ENCODE peak calls at places on chromosomes 11 and 22, in five cellular contexts. W is K562, C is IMR-90, H is H1, X is A549. G is an unnamed sample.

GRCh38 chr22:19991645-19992451 is 24.8 kb downstream of the ARVCF start:
- DNase-seq in W (no peak), C (no peak), H (no peak), X (no peak), G (no peak)

GRCh38 chr22:41620646-41621098 is at the start of gene DESI1:
- DNase-seq in W (no peak), C (no peak), H (no peak), X (no peak), G (no peak)

GRCh38 chr11:28842716-28843115 is 734.5 kb downstream of the METTL15 start:
- DNase-seq in W (no peak), C (peak; percentile 15), H (no peak), X (no peak), G (no peak)

GRCh38 chr11:57324154-57324885 is 432 bp downstream of the TNKS1BP1 start:
- DNase-seq in W (peak; percentile 79), C (peak; percentile 48), H (peak; percentile 83), X (peak; percentile 60), G (peak; percentile 94)

GRCh38 chr11:105774899-105775298 is 165.0 kb downstream of the GRIA4 start:
- DNase-seq in W (no peak), C (no peak), H (no peak), X (no peak), G (no peak)

GRCh38 chr22:50191041-50191740 is 5.5 kb downstream of the TRABD start:
- DNase-seq in W (no peak), C (no peak), H (no peak), X (no peak), G (peak; percentile 78)

GRCh38 chr22:37823134-37823985 is at the start of gene GALR3:
- DNase-seq in W (no peak), C (no peak), H (peak; percentile 48), X (no peak), G (no peak)

GRCh38 chr22:39534591-39535301 is 2.2 kb upstream of the RPS19BP1 start:
- DNase-seq in W (peak; percentile 72), C (peak; percentile 53), H (peak; percentile 99), X (peak; percentile 52), G (peak; percentile 83)

GRCh38 chr11:61905801-61906521 is 11.4 kb downstream of the RAB3IL1 start:
- DNase-seq in W (no peak), C (no peak), H (no peak), X (no peak), G (no peak)
- TF ChIP-seq RFX5 in W (no peak), C (no peak), H (no peak), X (no peak), G (no peak)

DNA sequence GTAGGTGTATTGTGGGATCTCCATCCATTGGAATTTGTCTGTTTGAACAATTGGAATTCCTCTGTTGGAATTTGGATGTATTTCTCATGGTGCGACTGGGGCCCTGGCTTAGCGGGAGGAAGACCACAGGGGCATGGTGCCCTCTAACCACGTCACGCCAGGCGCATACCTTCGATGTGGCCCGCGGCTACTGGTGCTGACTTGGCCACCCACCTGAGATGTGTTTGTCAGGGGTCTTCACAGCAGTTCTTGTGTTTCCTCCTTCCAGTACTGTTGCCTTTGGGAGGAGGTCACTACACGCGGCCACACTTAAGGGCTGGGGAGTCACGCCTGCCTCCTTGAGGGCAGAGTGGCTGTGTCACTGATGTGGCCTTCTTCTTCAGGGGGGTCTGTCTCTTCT is 36.6 kb upstream of the GRAMD4 start:
- DNase-seq in W (no peak), C (no peak), H (no peak), X (no peak), G (no peak)
- H3K27ac ChIP-seq in W (no peak overlapping the region), C (no peak overlapping the region), H (no peak overlapping the region), X (no peak overlapping the region), G (no peak overlapping the region)

GRCh38 chr22:30414525-30415047 is 11.0 kb upstream of the MTFP1 start:
- DNase-seq in W (no peak), C (no peak), H (no peak), X (no peak), G (no peak)

GRCh38 chr22:30408388-30409101 is 11.7 kb downstream of the SEC14L2 start:
- DNase-seq in W (peak; percentile 21), C (peak; percentile 65), H (no peak), X (no peak), G (no peak)

GRCh38 chr22:30413001-30413400 is 12.6 kb upstream of the MTFP1 start:
- DNase-seq in W (no peak), C (no peak), H (no peak), X (no peak), G (no peak)

GRCh38 chr22:30413745-30414524 is 11.6 kb upstream of the MTFP1 start:
- DNase-seq in W (no peak), C (no peak), H (no peak), X (no peak), G (no peak)

DNA sequence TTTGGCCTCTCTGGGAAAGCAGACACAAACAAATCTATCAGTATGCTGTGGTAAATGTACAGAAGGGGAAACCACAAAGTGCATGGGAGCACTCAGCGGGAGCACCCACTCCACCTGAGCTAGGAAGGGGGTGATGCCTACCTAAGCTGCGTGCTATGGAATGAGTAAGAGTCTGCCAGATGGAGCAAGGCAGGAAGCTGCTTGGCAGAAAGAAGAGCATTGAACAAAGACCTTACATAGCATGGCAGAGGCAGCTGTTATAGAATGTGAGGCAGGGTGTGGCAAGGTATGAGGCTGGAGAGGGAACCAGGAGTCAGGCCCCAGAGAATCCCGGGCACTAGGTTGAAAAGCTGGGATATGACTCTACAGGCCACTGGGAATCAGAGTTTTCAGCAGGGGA is 13.8 kb upstream of the MTFP1 start:
- DNase-seq in W (no peak), C (no peak), H (no peak), X (no peak), G (no peak)
- TF ChIP-seq RFX5 in W (no peak), C (no peak), H (no peak), X (no peak), G (no peak)

GRCh38 chr22:30513462-30513861 is 8.0 kb upstream of the SEC14L4 start:
- DNase-seq in W (no peak), C (no peak), H (no peak), X (no peak), G (no peak)

GRCh38 chr22:30516273-30516672 is 10.8 kb upstream of the SEC14L4 start:
- DNase-seq in W (no peak), C (no peak), H (no peak), X (no peak), G (no peak)

GRCh38 chr22:30511903-30512302 is 6.4 kb upstream of the SEC14L4 start:
- DNase-seq in W (no peak), C (no peak), H (no peak), X (no peak), G (no peak)

GRCh38 chr22:30516731-30517130 is 11.2 kb upstream of the SEC14L4 start:
- DNase-seq in W (no peak), C (no peak), H (no peak), X (no peak), G (no peak)

GRCh38 chr22:30514252-30514651 is 8.8 kb upstream of the SEC14L4 start:
- DNase-seq in W (no peak), C (no peak), H (no peak), X (no peak), G (no peak)
- H3K27ac ChIP-seq in W (no peak overlapping the region), C (no peak overlapping the region), H (no peak overlapping the region), X (no peak overlapping the region), G (no peak overlapping the region)

GRCh38 chr11:126282742-126283591 is at the start of gene TIRAP:
- DNase-seq in W (peak; percentile 80), C (peak; percentile 42), H (peak; percentile 79), X (peak; percentile 33), G (peak; percentile 90)
- TF ChIP-seq RFX5 in W (no peak), C (no peak), H (no peak), X (no peak), G (no peak)